ENCODE peak calls at places on chromosomes 2 and 18, in six cellular contexts. One of them, this sample, is unnamed.
A peak's percentile ranks its signal among the peaks of the same experiment; 100 is the strongest.

GRCh38 chr2:163348843-163349395 is 386.9 kb downstream of the FIGN start:
- DNase-seq in upper lobe of right lung: no peak
- DNase-seq in cardiac muscle cell: peak; percentile 36
- DNase-seq in kidney: peak; percentile 22
- DNase-seq in HepG2: peak; percentile 34
- DNase-seq in AG04449: no peak
- DNase-seq in this sample: peak; percentile 77

GRCh38 chr2:2880938-2881337 is 496.7 kb downstream of the EIPR1 start:
- DNase-seq in upper lobe of right lung: no peak
- DNase-seq in HepG2: no peak
- DNase-seq in AG04449: no peak
- DNase-seq in cardiac muscle cell: no peak
- DNase-seq in kidney: no peak
- DNase-seq in this sample: no peak

GRCh38 chr18:9568186-9568585 is 46.2 kb downstream of the PPP4R1 start:
- DNase-seq in AG04449: no peak
- DNase-seq in HepG2: no peak
- DNase-seq in kidney: no peak
- DNase-seq in cardiac muscle cell: no peak
- DNase-seq in upper lobe of right lung: no peak
- DNase-seq in this sample: no peak

GRCh38 chr2:237217995-237218621 is 132.4 kb downstream of the COPS8 start:
- DNase-seq in AG04449: no peak
- DNase-seq in cardiac muscle cell: no peak
- DNase-seq in HepG2: no peak
- DNase-seq in upper lobe of right lung: no peak
- DNase-seq in kidney: no peak
- DNase-seq in this sample: no peak

GRCh38 chr2:32882911-32883810 is 63.6 kb upstream of the LTBP1 start:
- DNase-seq in kidney: no peak
- DNase-seq in cardiac muscle cell: no peak
- DNase-seq in upper lobe of right lung: no peak
- DNase-seq in AG04449: peak; percentile 85
- DNase-seq in HepG2: no peak
- DNase-seq in this sample: no peak

GRCh38 chr2:214987261-214987660 is 151.2 kb downstream of the ABCA12 start:
- DNase-seq in upper lobe of right lung: no peak
- DNase-seq in kidney: no peak
- DNase-seq in HepG2: no peak
- DNase-seq in cardiac muscle cell: no peak
- DNase-seq in AG04449: no peak
- DNase-seq in this sample: no peak

GRCh38 chr2:238020816-238021215 is 40.0 kb upstream of the SCLY start:
- DNase-seq in AG04449: no peak
- DNase-seq in cardiac muscle cell: no peak
- DNase-seq in kidney: no peak
- DNase-seq in upper lobe of right lung: no peak
- DNase-seq in HepG2: no peak
- DNase-seq in this sample: no peak

GRCh38 chr18:22433960-22434359 is 16.2 kb upstream of the CTAGE1 start:
- DNase-seq in AG04449: no peak
- DNase-seq in kidney: no peak
- DNase-seq in upper lobe of right lung: no peak
- DNase-seq in HepG2: no peak
- DNase-seq in cardiac muscle cell: no peak
- DNase-seq in this sample: peak; percentile 40

GRCh38 chr2:107585851-107586250 is 240.8 kb upstream of the RGPD4 start:
- DNase-seq in cardiac muscle cell: no peak
- DNase-seq in kidney: no peak
- DNase-seq in AG04449: no peak
- DNase-seq in upper lobe of right lung: no peak
- DNase-seq in HepG2: no peak
- DNase-seq in this sample: no peak

GRCh38 chr2:121828281-121828731 is 72.9 kb downstream of the TSN start:
- DNase-seq in HepG2: no peak
- DNase-seq in AG04449: no peak
- DNase-seq in cardiac muscle cell: no peak
- DNase-seq in upper lobe of right lung: no peak
- DNase-seq in kidney: no peak
- DNase-seq in this sample: peak; percentile 54

GRCh38 chr2:231920366-231920765 is 5.8 kb downstream of the NPPC start:
- DNase-seq in cardiac muscle cell: no peak
- DNase-seq in upper lobe of right lung: peak; percentile 26
- DNase-seq in HepG2: no peak
- DNase-seq in AG04449: no peak
- DNase-seq in kidney: peak; percentile 10
- DNase-seq in this sample: no peak

GRCh38 chr2:102839668-102840388 is 78.0 kb downstream of the TMEM182 start:
- DNase-seq in cardiac muscle cell: peak; percentile 73
- DNase-seq in upper lobe of right lung: no peak
- DNase-seq in kidney: no peak
- DNase-seq in HepG2: peak; percentile 35
- DNase-seq in AG04449: no peak
- DNase-seq in this sample: no peak

GRCh38 chr2:53859354-53860159 is at the start of gene GPR75:
- DNase-seq in cardiac muscle cell: peak; percentile 32
- DNase-seq in HepG2: no peak
- DNase-seq in AG04449: no peak
- DNase-seq in upper lobe of right lung: peak; percentile 73
- DNase-seq in kidney: peak; percentile 78
- DNase-seq in this sample: peak; percentile 15

GRCh38 chr2:120349125-120349921 is 3.4 kb downstream of the INHBB start:
- DNase-seq in HepG2: no peak
- DNase-seq in AG04449: no peak
- DNase-seq in upper lobe of right lung: no peak
- DNase-seq in kidney: peak; percentile 59
- DNase-seq in cardiac muscle cell: peak; percentile 59
- DNase-seq in this sample: no peak

GRCh38 chr18:30855762-30856161 is 186.8 kb downstream of the DSC3 start:
- DNase-seq in cardiac muscle cell: no peak
- DNase-seq in kidney: no peak
- DNase-seq in HepG2: no peak
- DNase-seq in AG04449: no peak
- DNase-seq in upper lobe of right lung: no peak
- DNase-seq in this sample: no peak

GRCh38 chr2:227577555-227577954 is 21.1 kb upstream of the SCYGR2 start:
- DNase-seq in HepG2: peak; percentile 20
- DNase-seq in AG04449: no peak
- DNase-seq in cardiac muscle cell: no peak
- DNase-seq in kidney: no peak
- DNase-seq in upper lobe of right lung: no peak
- DNase-seq in this sample: no peak

GRCh38 chr2:70094171-70094977 is 7.1 kb downstream of the PCBP1 start:
- DNase-seq in upper lobe of right lung: no peak
- DNase-seq in HepG2: peak; percentile 78
- DNase-seq in AG04449: no peak
- DNase-seq in kidney: no peak
- DNase-seq in cardiac muscle cell: no peak
- DNase-seq in this sample: no peak

GRCh38 chr18:44802508-44802907 is 121.8 kb downstream of the SETBP1 start:
- DNase-seq in HepG2: no peak
- DNase-seq in cardiac muscle cell: no peak
- DNase-seq in kidney: no peak
- DNase-seq in upper lobe of right lung: no peak
- DNase-seq in AG04449: no peak
- DNase-seq in this sample: no peak

GRCh38 chr2:118279005-118279404 is 190.7 kb downstream of the INSIG2 start:
- DNase-seq in AG04449: no peak
- DNase-seq in cardiac muscle cell: no peak
- DNase-seq in upper lobe of right lung: no peak
- DNase-seq in kidney: no peak
- DNase-seq in HepG2: no peak
- DNase-seq in this sample: no peak

GRCh38 chr2:174052639-174052976 is 87.4 kb upstream of the SP3 start:
- DNase-seq in cardiac muscle cell: no peak
- DNase-seq in AG04449: no peak
- DNase-seq in kidney: no peak
- DNase-seq in upper lobe of right lung: no peak
- DNase-seq in HepG2: no peak
- DNase-seq in this sample: no peak

GRCh38 chr18:32735781-32736180 is 37.0 kb downstream of the KLHL14 start:
- DNase-seq in kidney: no peak
- DNase-seq in cardiac muscle cell: no peak
- DNase-seq in AG04449: no peak
- DNase-seq in upper lobe of right lung: no peak
- DNase-seq in HepG2: peak; percentile 23
- DNase-seq in this sample: peak; percentile 67

GRCh38 chr18:72544092-72544886 is at the start of gene CBLN2:
- DNase-seq in kidney: peak; percentile 69
- DNase-seq in upper lobe of right lung: peak; percentile 79
- DNase-seq in HepG2: peak; percentile 23
- DNase-seq in cardiac muscle cell: peak; percentile 92
- DNase-seq in AG04449: no peak
- DNase-seq in this sample: peak; percentile 34

GRCh38 chr2:84888401-84889276 is 7.8 kb upstream of the TRABD2A start:
- DNase-seq in AG04449: no peak
- DNase-seq in HepG2: no peak
- DNase-seq in kidney: no peak
- DNase-seq in cardiac muscle cell: no peak
- DNase-seq in upper lobe of right lung: no peak
- DNase-seq in this sample: no peak

GRCh38 chr2:20196053-20196880 is 28.7 kb downstream of the SDC1 start:
- DNase-seq in cardiac muscle cell: no peak
- DNase-seq in upper lobe of right lung: peak; percentile 90
- DNase-seq in HepG2: peak; percentile 74
- DNase-seq in AG04449: no peak
- DNase-seq in kidney: no peak
- DNase-seq in this sample: no peak

GRCh38 chr18:62778976-62779869 is 63.9 kb downstream of the PHLPP1 start:
- DNase-seq in AG04449: no peak
- DNase-seq in HepG2: no peak
- DNase-seq in upper lobe of right lung: no peak
- DNase-seq in kidney: no peak
- DNase-seq in cardiac muscle cell: peak; percentile 37
- DNase-seq in this sample: no peak

GRCh38 chr2:119455066-119455718 is 23.5 kb downstream of the TMEM37 start:
- DNase-seq in upper lobe of right lung: no peak
- DNase-seq in kidney: no peak
- DNase-seq in cardiac muscle cell: no peak
- DNase-seq in HepG2: no peak
- DNase-seq in AG04449: no peak
- DNase-seq in this sample: no peak

GRCh38 chr2:165953306-165953654 is 296 bp downstream of the TTC21B start:
- DNase-seq in HepG2: peak; percentile 54
- DNase-seq in AG04449: no peak
- DNase-seq in upper lobe of right lung: no peak
- DNase-seq in kidney: no peak
- DNase-seq in cardiac muscle cell: no peak
- DNase-seq in this sample: no peak

GRCh38 chr18:54127759-54128378 is 96.6 kb downstream of the MBD2 start:
- DNase-seq in kidney: no peak
- DNase-seq in upper lobe of right lung: no peak
- DNase-seq in cardiac muscle cell: peak; percentile 73
- DNase-seq in AG04449: no peak
- DNase-seq in HepG2: peak; percentile 41
- DNase-seq in this sample: no peak

GRCh38 chr2:101717041-101717817 is 19.7 kb downstream of the MAP4K4 start:
- DNase-seq in AG04449: no peak
- DNase-seq in kidney: no peak
- DNase-seq in cardiac muscle cell: no peak
- DNase-seq in HepG2: no peak
- DNase-seq in upper lobe of right lung: no peak
- DNase-seq in this sample: no peak

GRCh38 chr2:36356199-36356989 is 816 bp downstream of the CRIM1 start:
- DNase-seq in cardiac muscle cell: peak; percentile 78
- DNase-seq in AG04449: no peak
- DNase-seq in HepG2: no peak
- DNase-seq in kidney: peak; percentile 87
- DNase-seq in upper lobe of right lung: peak; percentile 81
- DNase-seq in this sample: no peak

GRCh38 chr2:36358317-36358659 is 2.7 kb downstream of the CRIM1 start:
- DNase-seq in kidney: no peak
- DNase-seq in upper lobe of right lung: no peak
- DNase-seq in AG04449: no peak
- DNase-seq in HepG2: no peak
- DNase-seq in cardiac muscle cell: no peak
- DNase-seq in this sample: no peak

GRCh38 chr2:36355890-36356198 is 266 bp downstream of the CRIM1 start:
- DNase-seq in AG04449: no peak
- DNase-seq in upper lobe of right lung: no peak
- DNase-seq in cardiac muscle cell: no peak
- DNase-seq in HepG2: no peak
- DNase-seq in kidney: no peak
- DNase-seq in this sample: no peak

GRCh38 chr2:36357506-36358316 is 2.1 kb downstream of the CRIM1 start:
- DNase-seq in AG04449: no peak
- DNase-seq in cardiac muscle cell: peak; percentile 61
- DNase-seq in HepG2: peak; percentile 79
- DNase-seq in kidney: peak; percentile 82
- DNase-seq in upper lobe of right lung: no peak
- DNase-seq in this sample: no peak

GRCh38 chr2:36356990-36357505 is 1.5 kb downstream of the CRIM1 start:
- DNase-seq in upper lobe of right lung: no peak
- DNase-seq in cardiac muscle cell: no peak
- DNase-seq in HepG2: peak; percentile 69
- DNase-seq in kidney: no peak
- DNase-seq in AG04449: no peak
- DNase-seq in this sample: no peak
- H3K4me3 ChIP-seq in upper lobe of right lung: peak overlapping the region; percentile 87
- H3K4me3 ChIP-seq in cardiac muscle cell: peak overlapping the region; percentile 84
- H3K4me3 ChIP-seq in HepG2: peak overlapping the region; percentile 98
- H3K4me3 ChIP-seq in kidney: peak overlapping the region; percentile 73
- H3K4me3 ChIP-seq in AG04449: peak overlapping the region; percentile 72
- H3K4me3 ChIP-seq in this sample: peak overlapping the region; percentile 96

DNA sequence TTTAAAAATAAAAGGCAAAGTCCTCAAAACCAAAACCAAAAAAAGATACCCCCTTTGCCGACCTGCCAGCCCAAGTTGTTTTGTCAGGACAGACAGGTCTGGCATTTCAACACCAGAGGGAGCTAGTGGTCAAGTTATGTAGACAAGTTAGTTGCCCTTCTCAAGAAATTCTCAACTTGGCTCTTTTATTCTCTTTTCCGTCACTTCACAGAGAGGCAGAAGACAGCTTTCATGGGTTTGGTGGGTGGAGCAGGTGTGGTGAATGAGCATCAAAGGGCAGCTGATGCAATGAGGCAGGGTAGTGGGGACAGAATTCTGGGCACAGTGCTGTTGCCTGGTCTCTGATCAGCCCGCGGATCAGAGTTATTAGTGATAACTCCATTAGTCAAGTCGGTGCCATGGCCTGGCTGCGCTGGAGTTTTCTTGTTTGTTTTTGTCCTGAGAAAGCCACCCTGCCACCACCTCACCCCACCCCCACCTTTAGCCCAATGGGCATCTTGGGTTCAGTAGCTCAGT is 303.7 kb upstream of the EPAS1 start:
- DNase-seq in HepG2: peak; percentile 78
- DNase-seq in upper lobe of right lung: no peak
- DNase-seq in AG04449: no peak
- DNase-seq in cardiac muscle cell: peak; percentile 82
- DNase-seq in kidney: peak; percentile 64
- DNase-seq in this sample: peak; percentile 32
- TF ChIP-seq CTCF in HepG2: peak; percentile 87
- TF ChIP-seq CTCF in upper lobe of right lung: peak; percentile 83
- TF ChIP-seq CTCF in AG04449: peak; percentile 70
- TF ChIP-seq CTCF in cardiac muscle cell: peak; percentile 81
- TF ChIP-seq CTCF in kidney: peak; percentile 77
- TF ChIP-seq CTCF in this sample: peak; percentile 83

GRCh38 chr18:35974181-35974580 is 1.7 kb downstream of the RMP24 start:
- DNase-seq in AG04449: no peak
- DNase-seq in HepG2: no peak
- DNase-seq in upper lobe of right lung: no peak
- DNase-seq in kidney: no peak
- DNase-seq in cardiac muscle cell: no peak
- DNase-seq in this sample: no peak
- H3K4me3 ChIP-seq in AG04449: no peak overlapping the region
- H3K4me3 ChIP-seq in HepG2: no peak overlapping the region
- H3K4me3 ChIP-seq in upper lobe of right lung: no peak overlapping the region
- H3K4me3 ChIP-seq in kidney: no peak overlapping the region
- H3K4me3 ChIP-seq in cardiac muscle cell: no peak overlapping the region
- H3K4me3 ChIP-seq in this sample: no peak overlapping the region

GRCh38 chr2:178871536-178871935 is 64.3 kb upstream of the TTN start:
- DNase-seq in AG04449: no peak
- DNase-seq in upper lobe of right lung: no peak
- DNase-seq in HepG2: no peak
- DNase-seq in cardiac muscle cell: no peak
- DNase-seq in kidney: no peak
- DNase-seq in this sample: no peak
- TF ChIP-seq CTCF in AG04449: no peak
- TF ChIP-seq CTCF in upper lobe of right lung: no peak
- TF ChIP-seq CTCF in HepG2: no peak
- TF ChIP-seq CTCF in cardiac muscle cell: no peak
- TF ChIP-seq CTCF in kidney: no peak
- TF ChIP-seq CTCF in this sample: no peak

This sample was measured in retinal pigment epithelial cell.